ENCODE peak calls at places on chromosomes 1 and 21, in six cellular contexts. One of them, this sample, is unnamed.

GRCh38 chr1:23556661-23557470 is 2.4 kb downstream of the ID3 start:
- DNase-seq in BE2C: peak
- DNase-seq in RWPE1: peak
- DNase-seq in cardiac fibroblast: peak
- DNase-seq in HL-60: no peak
- DNase-seq in CD8-positive, alpha-beta T cell: peak
- DNase-seq in this sample: no peak

GRCh38 chr1:110489406-110489805 is 29.6 kb downstream of the KCNA10 start:
- DNase-seq in BE2C: no peak
- DNase-seq in cardiac fibroblast: no peak
- DNase-seq in HL-60: no peak
- DNase-seq in CD8-positive, alpha-beta T cell: no peak
- DNase-seq in RWPE1: no peak
- DNase-seq in this sample: no peak

GRCh38 chr21:36487641-36488307 is 7.9 kb upstream of the CLDN14 start:
- DNase-seq in BE2C: no peak
- DNase-seq in HL-60: peak
- DNase-seq in RWPE1: peak
- DNase-seq in cardiac fibroblast: peak
- DNase-seq in CD8-positive, alpha-beta T cell: no peak
- DNase-seq in this sample: no peak

GRCh38 chr1:110436635-110437034 is 14.3 kb upstream of the PROK1 start:
- DNase-seq in cardiac fibroblast: no peak
- DNase-seq in HL-60: no peak
- DNase-seq in CD8-positive, alpha-beta T cell: no peak
- DNase-seq in RWPE1: no peak
- DNase-seq in BE2C: no peak
- DNase-seq in this sample: no peak

GRCh38 chr1:79497193-79497773 is 490.8 kb upstream of the ADGRL4 start:
- DNase-seq in cardiac fibroblast: peak
- DNase-seq in BE2C: no peak
- DNase-seq in CD8-positive, alpha-beta T cell: no peak
- DNase-seq in HL-60: peak
- DNase-seq in RWPE1: peak
- DNase-seq in this sample: no peak

GRCh38 chr1:167185062-167185461 is 35.6 kb upstream of the POU2F1 start:
- DNase-seq in CD8-positive, alpha-beta T cell: no peak
- DNase-seq in BE2C: no peak
- DNase-seq in RWPE1: no peak
- DNase-seq in HL-60: no peak
- DNase-seq in cardiac fibroblast: no peak
- DNase-seq in this sample: no peak

GRCh38 chr1:203916756-203917155 is 55.4 kb downstream of the SNRPE start:
- DNase-seq in cardiac fibroblast: no peak
- DNase-seq in BE2C: no peak
- DNase-seq in HL-60: no peak
- DNase-seq in RWPE1: no peak
- DNase-seq in CD8-positive, alpha-beta T cell: no peak
- DNase-seq in this sample: no peak

GRCh38 chr1:69201716-69202115 is 366.0 kb upstream of the LRRC7 start:
- DNase-seq in CD8-positive, alpha-beta T cell: no peak
- DNase-seq in cardiac fibroblast: peak
- DNase-seq in RWPE1: no peak
- DNase-seq in BE2C: no peak
- DNase-seq in HL-60: no peak
- DNase-seq in this sample: no peak

GRCh38 chr1:12170263-12170671 is 3.5 kb downstream of the TNFRSF1B start:
- DNase-seq in BE2C: no peak
- DNase-seq in cardiac fibroblast: no peak
- DNase-seq in CD8-positive, alpha-beta T cell: no peak
- DNase-seq in HL-60: no peak
- DNase-seq in RWPE1: no peak
- DNase-seq in this sample: no peak

GRCh38 chr1:219085988-219086387 is 87.7 kb upstream of the LYPLAL1 start:
- DNase-seq in cardiac fibroblast: peak
- DNase-seq in CD8-positive, alpha-beta T cell: no peak
- DNase-seq in BE2C: no peak
- DNase-seq in HL-60: no peak
- DNase-seq in RWPE1: no peak
- DNase-seq in this sample: no peak

GRCh38 chr1:65469126-65469888 is 48.8 kb downstream of the LEPR start:
- DNase-seq in BE2C: no peak
- DNase-seq in HL-60: no peak
- DNase-seq in cardiac fibroblast: peak
- DNase-seq in CD8-positive, alpha-beta T cell: no peak
- DNase-seq in RWPE1: no peak
- DNase-seq in this sample: no peak

GRCh38 chr21:14559144-14559543 is 13.0 kb upstream of the SAMSN1 start:
- DNase-seq in HL-60: no peak
- DNase-seq in RWPE1: no peak
- DNase-seq in CD8-positive, alpha-beta T cell: no peak
- DNase-seq in BE2C: no peak
- DNase-seq in cardiac fibroblast: no peak
- DNase-seq in this sample: no peak

GRCh38 chr1:215113776-215114153 is 31.2 kb downstream of the KCNK2 start:
- DNase-seq in HL-60: no peak
- DNase-seq in BE2C: no peak
- DNase-seq in RWPE1: no peak
- DNase-seq in cardiac fibroblast: no peak
- DNase-seq in CD8-positive, alpha-beta T cell: no peak
- DNase-seq in this sample: no peak

GRCh38 chr1:162131405-162132321 is 62.2 kb downstream of the NOS1AP start:
- DNase-seq in CD8-positive, alpha-beta T cell: no peak
- DNase-seq in RWPE1: no peak
- DNase-seq in HL-60: no peak
- DNase-seq in cardiac fibroblast: no peak
- DNase-seq in BE2C: no peak
- DNase-seq in this sample: no peak

GRCh38 chr1:6507037-6507428 is 15.6 kb upstream of the PLEKHG5 start:
- DNase-seq in cardiac fibroblast: no peak
- DNase-seq in HL-60: peak
- DNase-seq in BE2C: no peak
- DNase-seq in CD8-positive, alpha-beta T cell: no peak
- DNase-seq in RWPE1: no peak
- DNase-seq in this sample: no peak

GRCh38 chr1:25902462-25902861 is 3.8 kb downstream of the STMN1 start:
- DNase-seq in RWPE1: no peak
- DNase-seq in BE2C: no peak
- DNase-seq in cardiac fibroblast: no peak
- DNase-seq in CD8-positive, alpha-beta T cell: no peak
- DNase-seq in HL-60: no peak
- DNase-seq in this sample: no peak
- TF ChIP-seq CTCF in RWPE1: no peak
- TF ChIP-seq CTCF in BE2C: no peak
- TF ChIP-seq CTCF in cardiac fibroblast: no peak
- TF ChIP-seq CTCF in CD8-positive, alpha-beta T cell: no peak
- TF ChIP-seq CTCF in HL-60: no peak
- TF ChIP-seq CTCF in this sample: no peak

DNA sequence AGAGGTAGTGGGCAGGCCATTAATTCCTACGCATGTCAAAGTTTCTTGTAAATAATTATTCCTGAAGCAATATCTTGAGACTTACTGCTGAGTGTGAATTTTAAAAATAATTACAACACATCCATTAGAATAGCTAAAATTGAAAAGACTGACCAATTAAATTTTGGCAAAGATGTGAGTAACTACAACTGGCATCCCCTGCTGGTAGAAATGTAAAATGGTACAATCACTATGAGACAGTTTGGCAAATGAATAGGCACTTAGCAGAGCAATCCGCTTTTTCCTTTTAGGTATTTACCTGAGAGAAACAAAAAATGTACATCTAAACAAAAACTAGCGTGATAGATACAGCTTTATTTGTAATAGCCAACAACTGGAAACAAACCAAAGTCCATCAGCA is 798.9 kb downstream of the BRINP3 start:
- DNase-seq in cardiac fibroblast: peak
- DNase-seq in BE2C: no peak
- DNase-seq in CD8-positive, alpha-beta T cell: no peak
- DNase-seq in HL-60: no peak
- DNase-seq in RWPE1: no peak
- DNase-seq in this sample: no peak
- TF ChIP-seq CTCF in cardiac fibroblast: no peak
- TF ChIP-seq CTCF in BE2C: peak
- TF ChIP-seq CTCF in CD8-positive, alpha-beta T cell: no peak
- TF ChIP-seq CTCF in HL-60: no peak
- TF ChIP-seq CTCF in RWPE1: no peak
- TF ChIP-seq CTCF in this sample: no peak

GRCh38 chr21:31117046-31117916 is 79.0 kb upstream of the KRTAP19-8 start:
- DNase-seq in RWPE1: peak
- DNase-seq in cardiac fibroblast: peak
- DNase-seq in HL-60: no peak
- DNase-seq in BE2C: no peak
- DNase-seq in CD8-positive, alpha-beta T cell: no peak
- DNase-seq in this sample: no peak
- TF ChIP-seq CTCF in RWPE1: no peak
- TF ChIP-seq CTCF in cardiac fibroblast: no peak
- TF ChIP-seq CTCF in HL-60: no peak
- TF ChIP-seq CTCF in BE2C: peak
- TF ChIP-seq CTCF in CD8-positive, alpha-beta T cell: no peak
- TF ChIP-seq CTCF in this sample: peak

DNA sequence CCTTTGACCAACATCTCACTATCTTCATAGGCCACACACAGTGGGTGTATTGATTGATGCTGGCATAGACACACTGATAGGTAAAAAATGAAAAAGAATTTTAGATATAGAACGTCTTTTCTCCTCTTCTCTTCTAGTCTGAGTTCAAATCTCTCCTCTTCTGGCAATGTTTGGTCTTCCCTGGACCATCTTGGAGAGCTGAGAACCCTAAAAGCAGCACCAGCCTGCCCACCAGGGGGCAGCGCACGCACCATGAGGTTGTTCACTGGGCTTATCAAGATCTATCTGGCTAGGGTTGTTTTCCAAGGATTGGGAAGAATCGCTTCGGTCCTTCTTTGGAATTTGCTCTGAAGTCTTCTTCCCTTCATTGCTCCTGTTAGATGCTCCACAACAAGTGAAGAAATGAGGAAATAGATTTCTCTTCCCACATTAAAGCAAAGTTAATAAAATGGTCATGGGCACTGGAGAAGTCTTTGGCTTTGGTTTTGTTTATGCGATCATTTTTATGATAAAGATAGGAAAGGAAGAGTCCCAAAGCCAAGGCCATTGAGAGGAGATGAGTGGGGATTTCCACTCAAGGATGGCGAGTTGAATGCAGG is 104.0 kb upstream of the OLIG2 start:
- DNase-seq in HL-60: peak
- DNase-seq in CD8-positive, alpha-beta T cell: peak
- DNase-seq in cardiac fibroblast: no peak
- DNase-seq in BE2C: peak
- DNase-seq in RWPE1: no peak
- DNase-seq in this sample: no peak
- TF ChIP-seq CTCF in HL-60: peak
- TF ChIP-seq CTCF in CD8-positive, alpha-beta T cell: peak
- TF ChIP-seq CTCF in cardiac fibroblast: peak
- TF ChIP-seq CTCF in BE2C: peak
- TF ChIP-seq CTCF in RWPE1: peak
- TF ChIP-seq CTCF in this sample: peak

DNA sequence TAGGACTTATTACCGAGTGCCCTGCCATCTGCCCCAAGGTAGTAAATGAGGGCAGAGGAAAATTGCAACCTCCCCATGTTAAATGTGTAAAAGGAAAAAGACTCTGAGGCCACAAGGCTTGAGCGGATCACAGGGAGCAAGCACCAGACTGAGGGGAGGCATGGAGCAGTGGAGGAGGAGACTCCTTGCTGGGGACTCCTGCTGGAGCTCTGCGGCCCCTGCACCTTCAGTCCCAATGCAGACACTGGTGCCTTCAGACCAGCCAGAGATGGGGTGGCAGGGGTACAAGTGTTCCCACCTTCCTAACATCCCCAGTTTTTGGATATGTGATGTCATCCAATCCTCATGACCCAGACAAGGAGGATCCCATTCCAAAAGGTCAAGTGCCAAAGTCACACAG is 128.4 kb upstream of the NGF start:
- DNase-seq in cardiac fibroblast: peak
- DNase-seq in RWPE1: no peak
- DNase-seq in BE2C: no peak
- DNase-seq in CD8-positive, alpha-beta T cell: no peak
- DNase-seq in HL-60: no peak
- DNase-seq in this sample: no peak
- TF ChIP-seq CTCF in cardiac fibroblast: peak
- TF ChIP-seq CTCF in RWPE1: no peak
- TF ChIP-seq CTCF in BE2C: no peak
- TF ChIP-seq CTCF in CD8-positive, alpha-beta T cell: no peak
- TF ChIP-seq CTCF in HL-60: no peak
- TF ChIP-seq CTCF in this sample: no peak

DNA sequence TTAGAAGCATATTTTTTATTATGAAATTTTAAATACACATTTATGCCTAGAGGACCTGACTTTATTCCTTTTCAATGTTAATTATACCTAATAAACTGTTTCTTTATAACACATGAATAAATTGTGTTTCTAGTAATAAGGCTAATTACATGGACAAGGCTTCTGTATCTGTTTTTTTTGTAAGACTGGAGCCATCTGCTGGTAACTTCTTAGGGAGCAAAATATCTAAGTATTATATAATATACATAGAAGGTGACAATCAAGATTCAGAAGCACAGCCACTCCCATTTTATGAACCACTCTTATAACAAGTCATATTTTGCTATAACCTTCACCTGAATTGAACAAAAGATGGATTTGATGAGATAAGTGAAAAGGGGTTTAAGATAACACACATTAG is 84.2 kb downstream of the LBR start:
- DNase-seq in CD8-positive, alpha-beta T cell: no peak
- DNase-seq in RWPE1: peak
- DNase-seq in HL-60: no peak
- DNase-seq in cardiac fibroblast: peak
- DNase-seq in BE2C: no peak
- DNase-seq in this sample: no peak
- TF ChIP-seq CTCF in CD8-positive, alpha-beta T cell: peak
- TF ChIP-seq CTCF in RWPE1: peak
- TF ChIP-seq CTCF in HL-60: peak
- TF ChIP-seq CTCF in cardiac fibroblast: peak
- TF ChIP-seq CTCF in BE2C: peak
- TF ChIP-seq CTCF in this sample: no peak

GRCh38 chr1:237903961-237904360 is 13.2 kb upstream of the ZP4 start:
- DNase-seq in BE2C: no peak
- DNase-seq in RWPE1: no peak
- DNase-seq in cardiac fibroblast: no peak
- DNase-seq in CD8-positive, alpha-beta T cell: no peak
- DNase-seq in HL-60: no peak
- DNase-seq in this sample: no peak

GRCh38 chr1:237895630-237896029 is 4.9 kb upstream of the ZP4 start:
- DNase-seq in HL-60: no peak
- DNase-seq in RWPE1: no peak
- DNase-seq in CD8-positive, alpha-beta T cell: no peak
- DNase-seq in cardiac fibroblast: no peak
- DNase-seq in BE2C: no peak
- DNase-seq in this sample: no peak

GRCh38 chr1:237901284-237901870 is 10.7 kb upstream of the ZP4 start:
- DNase-seq in BE2C: peak
- DNase-seq in RWPE1: peak
- DNase-seq in cardiac fibroblast: no peak
- DNase-seq in CD8-positive, alpha-beta T cell: no peak
- DNase-seq in HL-60: no peak
- DNase-seq in this sample: no peak
- TF ChIP-seq CTCF in BE2C: peak
- TF ChIP-seq CTCF in RWPE1: peak
- TF ChIP-seq CTCF in cardiac fibroblast: peak
- TF ChIP-seq CTCF in CD8-positive, alpha-beta T cell: no peak
- TF ChIP-seq CTCF in HL-60: peak
- TF ChIP-seq CTCF in this sample: peak

GRCh38 chr21:38511662-38512243 is 13.5 kb upstream of the ERG start:
- DNase-seq in cardiac fibroblast: no peak
- DNase-seq in BE2C: no peak
- DNase-seq in HL-60: peak
- DNase-seq in CD8-positive, alpha-beta T cell: no peak
- DNase-seq in RWPE1: no peak
- DNase-seq in this sample: no peak
- TF ChIP-seq CTCF in cardiac fibroblast: no peak
- TF ChIP-seq CTCF in BE2C: no peak
- TF ChIP-seq CTCF in HL-60: no peak
- TF ChIP-seq CTCF in CD8-positive, alpha-beta T cell: no peak
- TF ChIP-seq CTCF in RWPE1: no peak
- TF ChIP-seq CTCF in this sample: no peak